ENCODE peak calls at places on chromosomes 2 and 18, in seven cellular contexts. Y is H1, G is colonic mucosa, R is heart right ventricle, U is lower lobe of right lung, D is body of pancreas, B is cardiac muscle cell. K is an unnamed sample.

GRCh38 chr18:59556265-59556664 is 141.0 kb downstream of the CCBE1 start:
- DNase-seq in B (peak), D (no peak), G (no peak), Y (no peak), U (no peak), R (no peak), K (no peak)

GRCh38 chr18:51211552-51211951 is 14.1 kb upstream of the MEX3C start:
- DNase-seq in B (peak), Y (no peak), U (peak), D (no peak), G (peak), R (peak), K (no peak)

GRCh38 chr2:109407401-109408335 is 206.1 kb downstream of the SEPTIN10 start:
- DNase-seq in R (no peak), G (no peak), B (no peak), D (no peak), U (no peak), Y (no peak), K (no peak)

GRCh38 chr2:157364257-157364974 is 38.8 kb upstream of the ERMN start:
- DNase-seq in Y (no peak), G (no peak), R (no peak), U (no peak), B (no peak), D (no peak), K (no peak)

GRCh38 chr2:101655941-101656422 is 41.5 kb upstream of the MAP4K4 start:
- DNase-seq in G (no peak), U (no peak), Y (no peak), B (peak), R (no peak), D (no peak), K (peak)

GRCh38 chr18:34492652-34493051 is 217.4 kb upstream of the DTNA start:
- DNase-seq in G (no peak), U (no peak), Y (no peak), D (no peak), B (no peak), R (no peak), K (no peak)

GRCh38 chr2:29841386-29842004 is 79.9 kb downstream of the ALK start:
- DNase-seq in Y (peak), B (peak), G (no peak), D (peak), U (no peak), R (no peak), K (no peak)

GRCh38 chr2:85724731-85725181 is 29.0 kb upstream of the ATOH8 start:
- DNase-seq in U (no peak), R (no peak), G (no peak), Y (no peak), D (no peak), B (no peak), K (no peak)

GRCh38 chr2:107337209-107337898 is 451.4 kb upstream of the ST6GAL2 start:
- DNase-seq in B (peak), R (no peak), U (no peak), Y (no peak), D (no peak), G (no peak), K (peak)
- H3K4me3 ChIP-seq in B (no peak), R (no peak), U (no peak), Y (no peak), D (no peak), G (no peak), K (no peak)

GRCh38 chr2:40227200-40227599 is 224.7 kb downstream of the SLC8A1 start:
- DNase-seq in Y (no peak), U (no peak), D (no peak), G (no peak), B (no peak), R (no peak), K (no peak)
- H3K4me3 ChIP-seq in Y (no peak), U (no peak), D (no peak), G (no peak), B (no peak), R (no peak), K (no peak)

GRCh38 chr2:38381381-38382143 is 4.5 kb upstream of the ATL2 start:
- DNase-seq in G (no peak), R (no peak), U (no peak), D (no peak), B (no peak), Y (no peak), K (no peak)

GRCh38 chr2:38377501-38378258 is 607 bp upstream of the ATL2 start:
- DNase-seq in G (peak), Y (no peak), U (no peak), D (no peak), B (peak), R (no peak), K (peak)

GRCh38 chr2:38384344-38384743 is 7.3 kb upstream of the ATL2 start:
- DNase-seq in U (no peak), Y (no peak), D (no peak), R (no peak), G (no peak), B (peak), K (no peak)

GRCh38 chr2:38376683-38377500 is at the start of gene ATL2:
- DNase-seq in Y (peak), G (peak), U (peak), R (peak), D (peak), B (peak), K (peak)

DNA sequence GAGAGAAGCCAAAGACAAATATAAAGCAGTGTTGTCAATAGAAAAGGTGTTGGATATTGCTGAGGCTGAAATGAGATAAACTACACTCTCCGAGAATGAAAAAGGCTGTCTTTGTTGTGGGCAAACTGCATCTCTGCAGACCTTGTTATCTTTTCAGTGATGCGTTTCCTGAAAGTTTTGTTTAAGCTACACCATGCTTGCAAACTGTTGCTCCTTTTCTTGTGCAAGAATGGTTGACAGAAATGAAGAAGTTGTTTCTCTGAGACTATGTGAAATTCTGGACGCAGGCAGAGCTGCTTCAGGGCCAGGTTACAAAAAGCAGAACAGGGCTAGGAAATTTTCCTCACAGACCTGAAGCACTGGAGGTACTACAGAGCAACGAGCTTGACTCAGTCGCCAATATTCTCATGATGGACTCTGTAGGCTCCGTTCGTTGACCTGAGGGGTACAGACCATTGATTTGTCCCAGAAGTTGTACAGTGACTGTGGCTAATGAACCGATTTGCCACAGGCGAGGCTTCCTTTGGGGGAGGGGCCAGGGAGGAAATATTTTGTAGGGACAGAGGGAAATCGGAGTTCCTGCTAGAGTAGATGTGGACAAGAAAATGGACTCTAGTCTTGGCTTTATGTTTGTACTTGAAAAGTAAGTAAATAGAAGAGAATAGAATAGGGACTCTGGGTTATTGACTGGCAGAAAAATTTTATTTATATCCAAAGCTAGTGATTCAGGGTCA is 3.5 kb upstream of the ATL2 start:
- DNase-seq in B (peak), R (no peak), D (no peak), U (no peak), G (no peak), Y (no peak), K (no peak)
- H3K4me3 ChIP-seq in B (no peak), R (peak), D (no peak), U (no peak), G (no peak), Y (no peak), K (no peak)

GRCh38 chr2:202910687-202911086 is 786 bp downstream of the WDR12 start:
- DNase-seq in U (no peak), D (no peak), B (no peak), Y (no peak), G (no peak), R (no peak), K (no peak)
- H3K4me3 ChIP-seq in U (peak), D (peak), B (peak), Y (peak), G (peak), R (peak), K (peak)

GRCh38 chr2:44245068-44245861 is 30.0 kb upstream of the SLC3A1 start:
- DNase-seq in G (peak), U (no peak), Y (no peak), D (peak), B (no peak), R (no peak), K (no peak)

GRCh38 chr2:44246840-44247369 is 28.4 kb upstream of the SLC3A1 start:
- DNase-seq in R (no peak), D (no peak), Y (no peak), G (no peak), U (no peak), B (no peak), K (no peak)

GRCh38 chr2:44246436-44246835 is 28.8 kb upstream of the SLC3A1 start:
- DNase-seq in Y (no peak), R (no peak), U (no peak), B (peak), D (no peak), G (no peak), K (no peak)

GRCh38 chr2:44242929-44243328 is 32.4 kb upstream of the SLC3A1 start:
- DNase-seq in G (no peak), R (no peak), D (no peak), Y (no peak), B (peak), U (no peak), K (no peak)

DNA sequence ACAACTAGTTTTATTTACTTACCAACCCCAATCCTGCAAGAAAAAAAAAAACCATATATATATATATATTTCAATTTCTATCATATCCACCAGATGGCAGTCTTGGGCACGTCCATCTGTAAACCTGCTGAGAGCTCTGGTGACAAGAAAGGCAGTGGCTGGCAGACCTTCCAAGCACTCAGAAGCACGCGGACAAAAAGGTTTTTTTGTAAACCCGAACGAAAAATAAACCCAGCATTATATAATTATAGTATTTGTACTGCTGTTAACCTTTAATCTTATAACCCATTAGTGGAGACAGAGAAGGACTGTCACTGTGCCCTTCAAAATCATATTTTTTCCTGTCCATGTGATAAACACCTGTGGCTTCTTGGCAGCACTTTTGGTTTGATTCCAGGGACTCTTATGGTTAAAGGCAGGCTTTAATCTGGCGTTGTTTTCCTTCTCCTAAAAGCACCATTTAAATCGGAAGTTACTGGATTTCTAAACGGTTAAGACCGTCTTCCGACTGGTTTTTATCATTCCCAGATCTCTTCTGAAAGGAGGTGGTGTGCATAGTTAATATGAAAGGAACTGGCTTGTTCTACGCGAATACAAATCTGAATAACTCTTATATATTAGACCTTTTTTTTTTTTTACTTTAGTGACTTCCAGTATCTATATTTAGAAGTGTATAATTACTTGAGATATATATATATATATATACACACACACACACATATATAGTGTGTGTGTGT is 31.0 kb upstream of the SLC3A1 start:
- DNase-seq in U (peak), R (no peak), B (peak), Y (no peak), D (peak), G (peak), K (peak)
- H3K4me3 ChIP-seq in U (peak), R (peak), B (no peak), Y (peak), D (no peak), G (no peak), K (peak)

GRCh38 chr2:60499651-60500300 is 53.7 kb downstream of the BCL11A start:
- DNase-seq in G (no peak), Y (no peak), R (peak), U (no peak), B (no peak), D (no peak), K (no peak)
- H3K4me3 ChIP-seq in G (no peak), Y (no peak), R (no peak), U (no peak), B (no peak), D (no peak), K (no peak)

DNA sequence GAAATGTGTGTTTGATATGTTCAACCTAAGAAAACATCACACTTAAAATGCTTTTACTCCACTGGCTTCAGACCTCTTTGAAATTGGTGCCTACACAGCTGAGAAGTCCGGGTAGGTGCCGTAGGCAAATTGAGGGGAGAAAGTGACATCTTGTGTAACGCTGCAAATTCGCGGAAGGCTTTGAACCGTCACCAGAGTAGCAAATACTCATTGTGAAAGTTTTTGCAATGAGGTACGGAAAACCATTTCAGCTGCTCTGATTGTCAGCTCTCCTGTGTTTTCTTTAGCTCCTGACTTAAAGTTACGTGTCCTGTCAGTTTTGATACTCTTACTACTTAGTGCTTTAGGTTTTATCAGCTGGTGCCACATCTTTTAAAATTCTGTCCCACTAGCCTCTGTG is 224.5 kb downstream of the FAM210A start:
- DNase-seq in U (no peak), Y (no peak), R (no peak), B (no peak), G (no peak), D (no peak), K (no peak)
- H3K4me3 ChIP-seq in U (no peak), Y (no peak), R (no peak), B (no peak), G (no peak), D (no peak), K (no peak)

GRCh38 chr2:161416294-161416632 is at the start of gene TBR1:
- DNase-seq in B (no peak), R (no peak), D (no peak), Y (no peak), U (no peak), G (no peak), K (no peak)

GRCh38 chr2:161415467-161416293 is 417 bp upstream of the TBR1 start:
- DNase-seq in Y (no peak), U (no peak), R (no peak), D (no peak), G (no peak), B (no peak), K (no peak)

GRCh38 chr2:161418275-161418714 is 2.2 kb downstream of the TBR1 start:
- DNase-seq in U (no peak), G (no peak), D (no peak), B (no peak), R (no peak), Y (no peak), K (no peak)

GRCh38 chr2:161417428-161418274 is 1.6 kb downstream of the TBR1 start:
- DNase-seq in B (no peak), R (no peak), Y (no peak), U (no peak), G (no peak), D (no peak), K (no peak)

DNA sequence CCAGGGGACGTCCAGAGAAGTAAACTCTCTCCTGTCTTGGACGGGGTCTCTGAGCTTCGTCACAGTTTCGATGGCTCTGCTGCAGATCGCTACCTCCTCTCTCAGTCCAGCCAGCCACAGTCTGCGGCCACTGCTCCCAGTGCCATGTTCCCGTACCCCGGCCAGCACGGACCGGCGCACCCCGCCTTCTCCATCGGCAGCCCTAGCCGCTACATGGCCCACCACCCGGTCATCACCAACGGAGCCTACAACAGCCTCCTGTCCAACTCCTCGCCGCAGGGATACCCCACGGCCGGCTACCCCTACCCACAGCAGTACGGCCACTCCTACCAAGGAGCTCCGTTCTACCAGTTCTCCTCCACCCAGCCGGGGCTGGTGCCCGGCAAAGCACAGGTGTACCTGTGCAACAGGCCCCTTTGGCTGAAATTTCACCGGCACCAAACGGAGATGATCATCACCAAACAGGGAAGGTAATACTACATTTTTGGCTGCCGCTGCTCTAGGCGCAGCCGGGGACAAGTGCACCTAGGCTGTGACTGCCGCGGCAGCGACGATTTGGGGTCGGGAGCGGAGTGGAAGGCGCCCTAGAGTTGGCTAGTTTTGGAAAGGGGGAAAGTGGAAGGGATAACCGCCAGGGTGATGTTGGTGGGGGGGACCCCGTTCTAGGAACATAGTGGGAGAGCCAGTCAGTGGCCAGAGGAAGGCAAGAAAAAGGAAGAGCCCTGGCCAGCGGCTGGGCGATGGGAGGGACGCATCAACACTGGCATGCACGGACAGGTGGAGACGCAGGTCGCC is 733 bp downstream of the TBR1 start:
- DNase-seq in U (no peak), B (no peak), G (no peak), Y (no peak), D (no peak), R (peak), K (no peak)
- H3K4me3 ChIP-seq in U (no peak), B (peak), G (no peak), Y (peak), D (no peak), R (no peak), K (no peak)

K was measured in skeletal muscle cell.